ENCODE peak calls at places on chromosome X, in seven cellular contexts. Y, A, S, D, X, W and V are unnamed samples.

GRCh38 chrX:129039176-129039575 is 484.1 kb downstream of the SMARCA1 start:
- DNase-seq in Y (no peak), A (no peak), S (no peak), D (no peak), X (no peak), W (peak; percentile 19), V (no peak)

GRCh38 chrX:53223955-53224859 is 800 bp downstream of the KDM5C start:
- DNase-seq in Y (peak; percentile 22), A (no peak), S (peak; percentile 25), D (peak; percentile 14), X (peak; percentile 82), W (peak; percentile 90), V (peak; percentile 70)

GRCh38 chrX:43949669-43950068 is 23.5 kb downstream of the NDP start:
- DNase-seq in Y (peak; percentile 22), A (no peak), S (no peak), D (peak; percentile 8), X (no peak), W (no peak), V (no peak)

GRCh38 chrX:68196939-68197791 is 236.1 kb downstream of the OPHN1 start:
- DNase-seq in Y (peak; percentile 15), A (no peak), S (peak; percentile 63), D (peak; percentile 56), X (peak; percentile 50), W (peak; percentile 58), V (peak; percentile 54)

GRCh38 chrX:110428144-110428543 is 69.5 kb downstream of the RTL9 start:
- DNase-seq in Y (no peak), A (no peak), S (no peak), D (no peak), X (no peak), W (no peak), V (no peak)

GRCh38 chrX:105609530-105609929 is 212.8 kb upstream of the NRK start:
- DNase-seq in Y (no peak), A (no peak), S (no peak), D (no peak), X (no peak), W (no peak), V (no peak)

GRCh38 chrX:50643525-50644137 is 170.4 kb downstream of the SHROOM4 start:
- DNase-seq in Y (no peak), A (no peak), S (peak; percentile 7), D (peak; percentile 17), X (no peak), W (no peak), V (no peak)

GRCh38 chrX:115665122-115665521 is 104.1 kb downstream of the PLS3 start:
- DNase-seq in Y (no peak), A (no peak), S (no peak), D (no peak), X (no peak), W (peak; percentile 38), V (no peak)

GRCh38 chrX:109472939-109473713 is 8.8 kb downstream of the GUCY2F start:
- DNase-seq in Y (no peak), A (no peak), S (peak; percentile 81), D (peak; percentile 38), X (peak; percentile 64), W (peak; percentile 66), V (peak; percentile 77)

GRCh38 chrX:13212191-13212651 is 107.6 kb downstream of the ATXN3L start:
- DNase-seq in Y (no peak), A (no peak), S (peak; percentile 67), D (peak; percentile 59), X (no peak), W (no peak), V (no peak)

GRCh38 chrX:38880460-38880859 is 79.2 kb downstream of the MID1IP1 start:
- DNase-seq in Y (no peak), A (no peak), S (no peak), D (no peak), X (peak; percentile 66), W (peak; percentile 17), V (peak; percentile 21)

GRCh38 chrX:26783512-26784225 is 567.7 kb downstream of the MAGEB5 start:
- DNase-seq in Y (no peak), A (no peak), S (peak; percentile 25), D (peak; percentile 42), X (peak; percentile 0), W (no peak), V (peak; percentile 20)

GRCh38 chrX:102154900-102155805 is 624 bp downstream of the BEX5 start:
- DNase-seq in Y (peak; percentile 13), A (no peak), S (no peak), D (no peak), X (peak; percentile 10), W (no peak), V (no peak)

GRCh38 chrX:50805316-50805715 is 8.7 kb downstream of the SHROOM4 start:
- DNase-seq in Y (no peak), A (no peak), S (no peak), D (peak; percentile 25), X (no peak), W (no peak), V (no peak)

GRCh38 chrX:129511689-129512088 is 11.6 kb downstream of the SMARCA1 start:
- DNase-seq in Y (no peak), A (no peak), S (no peak), D (no peak), X (no peak), W (no peak), V (no peak)

GRCh38 chrX:119359618-119360382 is 39.3 kb upstream of the SLC25A43 start:
- DNase-seq in Y (no peak), A (no peak), S (no peak), D (no peak), X (no peak), W (peak; percentile 53), V (no peak)

GRCh38 chrX:131812847-131813825 is 210.0 kb upstream of the STK26 start:
- DNase-seq in Y (peak; percentile 82), A (peak; percentile 91), S (no peak), D (no peak), X (no peak), W (no peak), V (peak; percentile 85)

GRCh38 chrX:39693298-39693697 is 404.5 kb downstream of the BCOR start:
- DNase-seq in Y (no peak), A (no peak), S (no peak), D (no peak), X (no peak), W (no peak), V (no peak)

GRCh38 chrX:12471061-12471460 is 320.2 kb upstream of the PRPS2 start:
- DNase-seq in Y (no peak), A (no peak), S (no peak), D (no peak), X (peak; percentile 70), W (no peak), V (no peak)

GRCh38 chrX:47078129-47079043 is at the start of gene RGN:
- DNase-seq in Y (no peak), A (no peak), S (no peak), D (no peak), X (no peak), W (peak; percentile 68), V (no peak)

DNA sequence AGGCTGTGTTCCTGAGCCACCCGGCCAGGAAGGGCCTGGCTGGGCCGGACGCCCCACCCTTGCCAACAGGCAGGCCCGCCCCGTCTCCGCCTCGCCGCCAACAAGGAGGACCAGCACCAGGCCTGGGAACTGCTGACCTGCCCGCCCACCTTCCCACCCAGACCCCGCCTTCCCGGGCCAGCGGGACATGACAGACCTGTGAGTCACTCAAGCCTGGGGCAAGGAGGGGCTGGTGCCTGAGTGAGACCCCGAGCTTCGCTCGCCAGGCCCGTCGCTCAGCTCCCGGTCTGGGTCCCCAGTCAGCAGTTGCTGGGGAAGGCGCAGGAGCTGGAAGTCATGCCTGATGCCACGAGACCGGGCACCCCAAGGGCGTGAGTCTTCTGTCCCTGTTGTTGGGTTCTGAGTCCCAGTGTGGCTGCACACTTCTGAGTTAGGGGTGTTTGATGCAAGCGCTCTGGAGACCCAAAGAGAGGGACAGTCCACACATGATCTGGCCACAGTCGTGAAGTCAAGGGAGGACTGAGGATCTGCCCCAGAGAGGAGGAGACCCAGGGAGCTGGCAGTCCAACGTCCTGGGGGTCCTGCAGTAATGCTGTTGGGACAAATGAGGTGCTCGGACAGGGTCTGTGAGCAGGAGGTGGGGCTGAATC is at the start of gene DNASE1L1:
- DNase-seq in Y (peak; percentile 90), A (peak; percentile 86), S (peak; percentile 87), D (peak; percentile 92), X (peak; percentile 58), W (peak; percentile 98), V (peak; percentile 91)
- H3K4me3 ChIP-seq in Y (peak within 1 kb of the TSS; percentile 43), A (peak within 1 kb of the TSS; percentile 30), S (peak within 1 kb of the TSS; percentile 58), D (peak within 1 kb of the TSS; percentile 36), X (peak within 1 kb of the TSS; percentile 40), W (peak within 1 kb of the TSS; percentile 76), V (peak within 1 kb of the TSS; percentile 41)

GRCh38 chrX:7996851-7997250 is 69.6 kb upstream of the PNPLA4 start:
- DNase-seq in Y (no peak), A (no peak), S (no peak), D (no peak), X (no peak), W (no peak), V (no peak)

GRCh38 chrX:7993873-7994272 is 66.7 kb upstream of the PNPLA4 start:
- DNase-seq in Y (no peak), A (no peak), S (no peak), D (no peak), X (no peak), W (no peak), V (no peak)

GRCh38 chrX:7996414-7996813 is 69.2 kb upstream of the PNPLA4 start:
- DNase-seq in Y (peak; percentile 21), A (no peak), S (peak; percentile 49), D (peak; percentile 51), X (peak; percentile 32), W (no peak), V (peak; percentile 35)
- TF ChIP-seq CTCF in Y (peak; percentile 41), A (peak; percentile 49), S (peak; percentile 50), D (peak; percentile 14), X (no peak), W (peak; percentile 59), V (peak; percentile 54)

GRCh38 chrX:153662266-153662665 is 11.3 kb downstream of the PNCK start:
- DNase-seq in Y (peak; percentile 64), A (peak; percentile 71), S (peak; percentile 35), D (peak; percentile 41), X (peak; percentile 29), W (peak; percentile 52), V (no peak)
- H3K4me3 ChIP-seq in Y (peak overlapping the region; percentile 27), A (peak overlapping the region; percentile 28), S (no peak overlapping the region), D (no peak overlapping the region), X (no peak overlapping the region), W (no peak overlapping the region), V (no peak overlapping the region)

DNA sequence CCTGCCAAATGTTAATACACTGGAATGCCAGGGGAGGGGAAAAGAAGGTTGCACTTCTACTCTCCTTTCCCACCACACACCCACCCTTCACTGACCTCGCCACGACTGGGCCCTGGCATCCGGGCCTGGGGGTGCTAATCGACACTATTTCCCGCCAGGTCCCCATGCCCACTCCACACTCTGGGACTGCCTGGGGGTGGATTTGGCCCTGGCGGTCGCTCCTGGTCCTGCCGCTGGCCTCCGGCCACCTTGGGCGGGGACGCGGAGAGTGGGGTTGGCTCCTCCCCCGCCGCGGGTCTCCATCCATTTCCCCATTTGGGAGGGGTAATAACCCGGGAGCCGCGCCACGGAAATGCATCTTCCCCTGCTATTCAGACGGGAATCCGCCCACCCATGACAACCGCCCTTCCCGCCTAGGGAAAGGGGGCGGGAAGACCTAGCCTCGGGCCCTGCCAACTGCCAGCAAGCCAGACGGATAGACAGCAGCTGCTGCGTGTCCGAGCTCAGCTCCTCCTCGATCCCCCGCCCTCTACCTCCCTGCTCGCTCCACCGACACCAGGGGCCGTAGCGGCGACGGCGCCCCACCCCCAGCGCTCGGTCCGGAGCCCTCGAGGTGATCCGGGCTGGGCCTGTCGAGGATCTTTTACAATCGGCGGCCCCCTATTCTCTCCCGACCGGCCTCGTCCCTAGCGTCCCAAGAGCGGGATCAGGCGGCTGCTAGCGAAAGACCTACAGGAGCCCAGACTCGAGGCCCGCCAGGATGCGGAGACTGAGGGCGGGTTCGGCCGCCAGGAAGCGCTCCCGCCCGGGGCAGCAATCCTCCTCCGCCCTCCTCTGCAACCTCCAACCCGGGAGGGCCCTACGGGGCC is 78.0 kb downstream of the RLIM start:
- DNase-seq in Y (peak; percentile 78), A (peak; percentile 96), S (peak; percentile 84), D (peak; percentile 91), X (peak; percentile 49), W (peak; percentile 93), V (peak; percentile 89)
- TF ChIP-seq CTCF in Y (peak; percentile 34), A (peak; percentile 53), S (peak; percentile 28), D (peak; percentile 46), X (no peak), W (peak; percentile 30), V (peak; percentile 41)